ENCODE peak calls at places on chromosomes 7 and 10, in five cellular contexts. Z is left cardiac atrium, L is activated T-cell treated with anti-CD3 and anti-CD28 coated beads for 48 hours, S is Ammon's horn, F is tibial artery. O is an unnamed sample.

GRCh38 chr7:114922652-114923402 is 933 bp downstream of the MDFIC start:
- DNase-seq in L (peak), F (peak), Z (peak), S (peak), O (peak)

GRCh38 chr10:132120734-132121510 is 55.2 kb downstream of the JAKMIP3 start:
- DNase-seq in S (no peak), F (no peak), L (no peak), Z (no peak), O (no peak)

GRCh38 chr10:119562097-119562496 is 19.6 kb upstream of the RGS10 start:
- DNase-seq in F (no peak), L (no peak), S (no peak), Z (no peak), O (no peak)

GRCh38 chr7:14836571-14837189 is 65.9 kb downstream of the DGKB start:
- DNase-seq in F (peak), S (peak), Z (peak), L (no peak), O (peak)

GRCh38 chr7:90853205-90853604 is 257.1 kb downstream of the CDK14 start:
- DNase-seq in L (no peak), F (no peak), Z (no peak), S (no peak), O (no peak)

GRCh38 chr7:38178695-38179344 is 775 bp downstream of the STARD3NL start:
- DNase-seq in F (no peak), S (no peak), Z (no peak), L (no peak), O (no peak)

GRCh38 chr10:28094121-28094520 is 95.2 kb upstream of the ODAD2 start:
- DNase-seq in F (no peak), L (no peak), S (no peak), Z (no peak), O (no peak)

GRCh38 chr10:30294506-30295280 is 54.4 kb downstream of the MTPAP start:
- DNase-seq in S (no peak), Z (no peak), L (no peak), F (no peak), O (no peak)

GRCh38 chr10:72340510-72340895 is 14.2 kb downstream of the DNAJB12 start:
- DNase-seq in Z (peak), F (no peak), L (peak), S (peak), O (peak)

GRCh38 chr10:75042292-75042974 is 69.0 kb upstream of the SAMD8 start:
- DNase-seq in S (no peak), Z (no peak), F (no peak), L (no peak), O (peak)

GRCh38 chr7:30921540-30921930 is 9.9 kb downstream of the AQP1 start:
- DNase-seq in Z (no peak), S (no peak), L (no peak), F (no peak), O (no peak)

GRCh38 chr7:121504478-121504877 is 108.4 kb upstream of the FAM3C start:
- DNase-seq in S (no peak), Z (no peak), F (peak), L (no peak), O (no peak)

GRCh38 chr10:99527526-99528255 is 5.1 kb upstream of the NKX2-3 start:
- DNase-seq in L (no peak), S (no peak), Z (no peak), F (no peak), O (no peak)

GRCh38 chr7:7159063-7159645 is 23.2 kb upstream of the C1GALT1 start:
- DNase-seq in L (no peak), F (no peak), S (no peak), Z (no peak), O (no peak)

GRCh38 chr10:71998840-71999194 is 34.6 kb downstream of the CHST3 start:
- DNase-seq in Z (peak), F (peak), S (no peak), L (no peak), O (peak)

GRCh38 chr10:52771534-52772455 is 789 bp downstream of the MBL2 start:
- DNase-seq in L (no peak), Z (no peak), S (no peak), F (no peak), O (no peak)

GRCh38 chr10:72027498-72027897 is 60.9 kb downstream of the SPOCK2 start:
- DNase-seq in Z (peak), F (no peak), S (no peak), L (no peak), O (no peak)

GRCh38 chr10:93856349-93857140 is 37.2 kb upstream of the SLC35G1 start:
- DNase-seq in F (no peak), S (no peak), Z (no peak), L (no peak), O (no peak)

GRCh38 chr10:29386347-29386999 is 97.6 kb downstream of the LYZL1 start:
- DNase-seq in F (no peak), S (peak), Z (no peak), L (no peak), O (no peak)

GRCh38 chr10:3563298-3563697 is 221.7 kb downstream of the KLF6 start:
- DNase-seq in F (no peak), L (peak), Z (no peak), S (no peak), O (no peak)

GRCh38 chr7:106294334-106294733 is 9.6 kb upstream of the NAMPT start:
- DNase-seq in L (no peak), Z (no peak), S (no peak), F (no peak), O (no peak)

GRCh38 chr7:85094046-85094720 is 92.7 kb downstream of the SEMA3D start:
- DNase-seq in F (peak), S (no peak), L (no peak), Z (peak), O (no peak)

GRCh38 chr7:13908667-13909382 is 80.6 kb downstream of the ETV1 start:
- DNase-seq in Z (no peak), S (no peak), L (no peak), F (no peak), O (no peak)